ENCODE peak calls at places on chromosome 11, in ten cellular contexts. U, C, H, S, Z, W, Y, J, R and X are unnamed samples.

GRCh38 chr11:94130589-94131362 is 2.1 kb downstream of the PANX1 start:
- DNase-seq in U (no peak), C (no peak), H (no peak), S (no peak), Z (peak; percentile 94), W (peak; percentile 96), Y (no peak), J (no peak), R (peak; percentile 91), X (peak; percentile 86)

GRCh38 chr11:23021287-23021863 is 161.1 kb upstream of the CCDC179 start:
- DNase-seq in U (peak; percentile 64), C (no peak), H (peak; percentile 4), S (no peak), Z (peak; percentile 50), W (peak; percentile 39), Y (peak; percentile 3), J (peak; percentile 20), R (peak; percentile 63), X (no peak)

GRCh38 chr11:126992065-126992803 is 8.3 kb downstream of the KIRREL3 start:
- DNase-seq in U (no peak), C (no peak), H (no peak), S (no peak), Z (peak; percentile 51), W (peak; percentile 39), Y (no peak), J (peak; percentile 85), R (peak; percentile 88), X (peak; percentile 51)

GRCh38 chr11:36363361-36364272 is 67.5 kb downstream of the PRR5L start:
- DNase-seq in U (peak; percentile 77), C (no peak), H (no peak), S (no peak), Z (no peak), W (peak; percentile 42), Y (no peak), J (no peak), R (no peak), X (peak; percentile 30)

GRCh38 chr11:118643142-118643994 is 36.0 kb downstream of the PHLDB1 start:
- DNase-seq in U (no peak), C (no peak), H (no peak), S (no peak), Z (no peak), W (no peak), Y (peak; percentile 88), J (no peak), R (no peak), X (no peak)

GRCh38 chr11:76670475-76671235 is at the start of gene LRRC32:
- DNase-seq in U (no peak), C (no peak), H (no peak), S (no peak), Z (no peak), W (peak; percentile 27), Y (peak; percentile 44), J (no peak), R (peak; percentile 45), X (no peak)

GRCh38 chr11:111836766-111837165 is 34.6 kb downstream of the ALG9 start:
- DNase-seq in U (peak; percentile 57), C (no peak), H (no peak), S (no peak), Z (peak; percentile 73), W (peak; percentile 80), Y (no peak), J (no peak), R (peak; percentile 67), X (no peak)

GRCh38 chr11:78564037-78564888 is 10.4 kb downstream of the NARS2 start:
- DNase-seq in U (peak; percentile 89), C (no peak), H (peak; percentile 70), S (no peak), Z (peak; percentile 82), W (peak; percentile 71), Y (peak; percentile 36), J (peak; percentile 45), R (peak; percentile 81), X (peak; percentile 38)

GRCh38 chr11:79083346-79083745 is 357.5 kb downstream of the TENM4 start:
- DNase-seq in U (no peak), C (no peak), H (no peak), S (no peak), Z (no peak), W (no peak), Y (no peak), J (no peak), R (no peak), X (no peak)

GRCh38 chr11:74673956-74674355 is 57.3 kb downstream of the CHRDL2 start:
- DNase-seq in U (no peak), C (no peak), H (no peak), S (no peak), Z (no peak), W (no peak), Y (no peak), J (no peak), R (no peak), X (no peak)

GRCh38 chr11:31641477-31642062 is 132.0 kb downstream of the ELP4 start:
- DNase-seq in U (peak; percentile 73), C (no peak), H (peak; percentile 68), S (no peak), Z (peak; percentile 43), W (peak; percentile 43), Y (peak; percentile 63), J (no peak), R (peak; percentile 51), X (peak; percentile 22)

GRCh38 chr11:1771700-1772099 is 8.0 kb upstream of the CTSD start:
- DNase-seq in U (no peak), C (no peak), H (no peak), S (no peak), Z (peak; percentile 85), W (peak; percentile 90), Y (no peak), J (no peak), R (peak; percentile 76), X (no peak)

GRCh38 chr11:10669258-10670033 is 24.1 kb downstream of the IRAG1 start:
- DNase-seq in U (peak; percentile 85), C (no peak), H (peak; percentile 21), S (no peak), Z (peak; percentile 39), W (peak; percentile 71), Y (no peak), J (no peak), R (peak; percentile 74), X (peak; percentile 45)

GRCh38 chr11:1756024-1756561 is 5.7 kb upstream of the IFITM10 start:
- DNase-seq in U (peak; percentile 85), C (no peak), H (no peak), S (no peak), Z (no peak), W (no peak), Y (no peak), J (no peak), R (no peak), X (no peak)

GRCh38 chr11:77879218-77879617 is 58.3 kb downstream of the AAMDC start:
- DNase-seq in U (no peak), C (no peak), H (no peak), S (no peak), Z (peak; percentile 73), W (peak; percentile 55), Y (peak; percentile 9), J (no peak), R (peak; percentile 62), X (no peak)

GRCh38 chr11:20355221-20356219 is 8.0 kb upstream of the HTATIP2 start:
- DNase-seq in U (peak; percentile 68), C (no peak), H (peak; percentile 1), S (no peak), Z (peak; percentile 45), W (peak; percentile 41), Y (no peak), J (no peak), R (peak; percentile 83), X (no peak)

GRCh38 chr11:62554377-62554776 is 7.8 kb upstream of the AHNAK start:
- DNase-seq in U (no peak), C (no peak), H (no peak), S (no peak), Z (no peak), W (no peak), Y (no peak), J (no peak), R (peak; percentile 53), X (no peak)

GRCh38 chr11:126340960-126341709 is 14.4 kb upstream of the ST3GAL4 start:
- DNase-seq in U (no peak), C (no peak), H (no peak), S (no peak), Z (no peak), W (no peak), Y (no peak), J (no peak), R (no peak), X (no peak)

GRCh38 chr11:34356576-34356917 is 1.3 kb downstream of the ABTB2 start:
- DNase-seq in U (no peak), C (no peak), H (no peak), S (no peak), Z (peak; percentile 47), W (peak; percentile 78), Y (no peak), J (peak; percentile 29), R (peak; percentile 56), X (peak; percentile 59)

GRCh38 chr11:87263439-87263838 is 225.7 kb downstream of the TMEM135 start:
- DNase-seq in U (no peak), C (no peak), H (no peak), S (no peak), Z (peak; percentile 44), W (no peak), Y (no peak), J (no peak), R (no peak), X (no peak)

GRCh38 chr11:88552377-88553029 is 215.0 kb upstream of the CTSC start:
- DNase-seq in U (peak; percentile 76), C (no peak), H (peak; percentile 27), S (peak; percentile 1), Z (peak; percentile 43), W (peak; percentile 60), Y (no peak), J (no peak), R (peak; percentile 82), X (peak; percentile 14)

GRCh38 chr11:70762810-70763209 is 364.5 kb downstream of the CTTN start:
- DNase-seq in U (no peak), C (no peak), H (no peak), S (no peak), Z (no peak), W (no peak), Y (no peak), J (no peak), R (no peak), X (no peak)

GRCh38 chr11:119982517-119983239 is 155.2 kb downstream of the TRIM29 start:
- DNase-seq in U (no peak), C (no peak), H (no peak), S (no peak), Z (peak; percentile 13), W (no peak), Y (no peak), J (no peak), R (no peak), X (no peak)

GRCh38 chr11:62770778-62771143 is 435 bp upstream of the TAF6L start:
- DNase-seq in U (no peak), C (peak; percentile 70), H (peak; percentile 36), S (no peak), Z (no peak), W (no peak), Y (peak; percentile 45), J (no peak), R (no peak), X (no peak)

GRCh38 chr11:83220279-83220678 is 26.8 kb downstream of the ANKRD42 start:
- DNase-seq in U (no peak), C (no peak), H (no peak), S (no peak), Z (no peak), W (no peak), Y (no peak), J (peak; percentile 3), R (no peak), X (peak; percentile 25)